ENCODE peak calls at places on chromosomes 7 and 10, in five cellular contexts. One of them, this sample, is unnamed.

GRCh38 chr10:30818010-30818660 is 188.6 kb upstream of the LYZL2 start:
- DNase-seq in colonic mucosa: no peak
- DNase-seq in stimulated activated CD8-positive, alpha-beta memory T cell treated with anti-CD3 and anti-CD28 coated beads, Interleukin-4, amount 100 ng/mL, for 24 hours: no peak
- DNase-seq in uterus: no peak
- DNase-seq in psoas muscle: peak
- DNase-seq in this sample: no peak

GRCh38 chr10:125114761-125115391 is 45.5 kb downstream of the CTBP2 start:
- DNase-seq in colonic mucosa: no peak
- DNase-seq in stimulated activated CD8-positive, alpha-beta memory T cell treated with anti-CD3 and anti-CD28 coated beads, Interleukin-4, amount 100 ng/mL, for 24 hours: no peak
- DNase-seq in uterus: no peak
- DNase-seq in psoas muscle: no peak
- DNase-seq in this sample: no peak

GRCh38 chr10:73944356-73945100 is 33.6 kb downstream of the PLAU start:
- DNase-seq in colonic mucosa: no peak
- DNase-seq in stimulated activated CD8-positive, alpha-beta memory T cell treated with anti-CD3 and anti-CD28 coated beads, Interleukin-4, amount 100 ng/mL, for 24 hours: no peak
- DNase-seq in uterus: no peak
- DNase-seq in psoas muscle: no peak
- DNase-seq in this sample: no peak

GRCh38 chr10:119221666-119222065 is 14.3 kb downstream of the GRK5 start:
- DNase-seq in colonic mucosa: no peak
- DNase-seq in stimulated activated CD8-positive, alpha-beta memory T cell treated with anti-CD3 and anti-CD28 coated beads, Interleukin-4, amount 100 ng/mL, for 24 hours: no peak
- DNase-seq in uterus: no peak
- DNase-seq in psoas muscle: no peak
- DNase-seq in this sample: no peak

GRCh38 chr10:111593578-111593977 is 516.7 kb downstream of the ADRA2A start:
- DNase-seq in colonic mucosa: no peak
- DNase-seq in stimulated activated CD8-positive, alpha-beta memory T cell treated with anti-CD3 and anti-CD28 coated beads, Interleukin-4, amount 100 ng/mL, for 24 hours: no peak
- DNase-seq in uterus: no peak
- DNase-seq in psoas muscle: no peak
- DNase-seq in this sample: no peak

GRCh38 chr7:155728116-155728515 is 83.7 kb downstream of the RBM33 start:
- DNase-seq in colonic mucosa: no peak
- DNase-seq in stimulated activated CD8-positive, alpha-beta memory T cell treated with anti-CD3 and anti-CD28 coated beads, Interleukin-4, amount 100 ng/mL, for 24 hours: no peak
- DNase-seq in uterus: no peak
- DNase-seq in psoas muscle: no peak
- DNase-seq in this sample: no peak

GRCh38 chr7:119720541-119720940 is 552.4 kb upstream of the KCND2 start:
- DNase-seq in colonic mucosa: no peak
- DNase-seq in stimulated activated CD8-positive, alpha-beta memory T cell treated with anti-CD3 and anti-CD28 coated beads, Interleukin-4, amount 100 ng/mL, for 24 hours: no peak
- DNase-seq in uterus: no peak
- DNase-seq in psoas muscle: no peak
- DNase-seq in this sample: no peak

GRCh38 chr10:13182424-13182823 is 21.1 kb downstream of the MCM10 start:
- DNase-seq in colonic mucosa: no peak
- DNase-seq in stimulated activated CD8-positive, alpha-beta memory T cell treated with anti-CD3 and anti-CD28 coated beads, Interleukin-4, amount 100 ng/mL, for 24 hours: no peak
- DNase-seq in uterus: no peak
- DNase-seq in psoas muscle: no peak
- DNase-seq in this sample: no peak

GRCh38 chr7:7686806-7687205 is 31.6 kb downstream of the RPA3 start:
- DNase-seq in colonic mucosa: no peak
- DNase-seq in stimulated activated CD8-positive, alpha-beta memory T cell treated with anti-CD3 and anti-CD28 coated beads, Interleukin-4, amount 100 ng/mL, for 24 hours: no peak
- DNase-seq in uterus: no peak
- DNase-seq in psoas muscle: no peak
- DNase-seq in this sample: no peak

GRCh38 chr7:16420649-16421332 is 547 bp downstream of the CRPPA start:
- DNase-seq in colonic mucosa: peak
- DNase-seq in stimulated activated CD8-positive, alpha-beta memory T cell treated with anti-CD3 and anti-CD28 coated beads, Interleukin-4, amount 100 ng/mL, for 24 hours: peak
- DNase-seq in uterus: peak
- DNase-seq in psoas muscle: peak
- DNase-seq in this sample: peak

GRCh38 chr10:92839191-92840085 is 8.9 kb upstream of the EXOC6 start:
- DNase-seq in colonic mucosa: peak
- DNase-seq in stimulated activated CD8-positive, alpha-beta memory T cell treated with anti-CD3 and anti-CD28 coated beads, Interleukin-4, amount 100 ng/mL, for 24 hours: peak
- DNase-seq in uterus: peak
- DNase-seq in psoas muscle: peak
- DNase-seq in this sample: no peak

GRCh38 chr10:29316308-29317026 is 27.6 kb downstream of the LYZL1 start:
- DNase-seq in colonic mucosa: no peak
- DNase-seq in stimulated activated CD8-positive, alpha-beta memory T cell treated with anti-CD3 and anti-CD28 coated beads, Interleukin-4, amount 100 ng/mL, for 24 hours: no peak
- DNase-seq in uterus: no peak
- DNase-seq in psoas muscle: no peak
- DNase-seq in this sample: no peak

GRCh38 chr7:151408498-151408838 is 1.4 kb downstream of the WDR86 start:
- DNase-seq in colonic mucosa: no peak
- DNase-seq in stimulated activated CD8-positive, alpha-beta memory T cell treated with anti-CD3 and anti-CD28 coated beads, Interleukin-4, amount 100 ng/mL, for 24 hours: no peak
- DNase-seq in uterus: no peak
- DNase-seq in psoas muscle: no peak
- DNase-seq in this sample: no peak

GRCh38 chr10:4283841-4284610 is 499.0 kb upstream of the KLF6 start:
- DNase-seq in colonic mucosa: no peak
- DNase-seq in stimulated activated CD8-positive, alpha-beta memory T cell treated with anti-CD3 and anti-CD28 coated beads, Interleukin-4, amount 100 ng/mL, for 24 hours: no peak
- DNase-seq in uterus: peak
- DNase-seq in psoas muscle: peak
- DNase-seq in this sample: peak

GRCh38 chr10:70801854-70802253 is 13.9 kb upstream of the SGPL1 start:
- DNase-seq in colonic mucosa: no peak
- DNase-seq in stimulated activated CD8-positive, alpha-beta memory T cell treated with anti-CD3 and anti-CD28 coated beads, Interleukin-4, amount 100 ng/mL, for 24 hours: no peak
- DNase-seq in uterus: no peak
- DNase-seq in psoas muscle: no peak
- DNase-seq in this sample: no peak

GRCh38 chr7:36299882-36300341 is 89.8 kb upstream of the ANLN start:
- DNase-seq in colonic mucosa: no peak
- DNase-seq in stimulated activated CD8-positive, alpha-beta memory T cell treated with anti-CD3 and anti-CD28 coated beads, Interleukin-4, amount 100 ng/mL, for 24 hours: no peak
- DNase-seq in uterus: no peak
- DNase-seq in psoas muscle: no peak
- DNase-seq in this sample: no peak

This sample was measured in mucosa of gallbladder.